ENCODE peak calls at places on chromosome 11, in nine cellular contexts. B is A673; P is HepG2; K is OCI-LY7; Z is RWPE1; E is effector memory CD4-positive, alpha-beta T cell; D is body of pancreas; T is right atrium auricular region; R is upper lobe of right lung. X is an unnamed sample.

GRCh38 chr11:105109855-105110750 is 29.5 kb downstream of the CARD18 start:
- DNase-seq in B (peak), P (no peak), K (no peak), Z (no peak), E (no peak), D (no peak), T (no peak), R (no peak), X (no peak)

GRCh38 chr11:8832571-8833260 is 78.3 kb upstream of the AKIP1 start:
- DNase-seq in B (peak), P (no peak), K (peak), Z (peak), E (no peak), D (no peak), T (no peak), R (peak), X (peak)

GRCh38 chr11:16958833-16959232 is 55.4 kb downstream of the PLEKHA7 start:
- DNase-seq in B (no peak), P (no peak), K (peak), Z (no peak), E (no peak), D (no peak), T (peak), R (no peak), X (no peak)

GRCh38 chr11:61295596-61295926 is 445 bp upstream of the VWCE start:
- DNase-seq in B (no peak), P (no peak), K (no peak), Z (no peak), E (no peak), D (no peak), T (no peak), R (no peak), X (no peak)

GRCh38 chr11:77074626-77075221 is 8.0 kb downstream of the CAPN5 start:
- DNase-seq in B (no peak), P (no peak), K (no peak), Z (no peak), E (no peak), D (no peak), T (peak), R (peak), X (no peak)

GRCh38 chr11:112844530-112844929 is 116.7 kb upstream of the NCAM1 start:
- DNase-seq in B (no peak), P (no peak), K (no peak), Z (no peak), E (no peak), D (no peak), T (no peak), R (no peak), X (no peak)

GRCh38 chr11:72238040-72238450 is 5.9 kb downstream of the PHOX2A start:
- DNase-seq in B (peak), P (peak), K (peak), Z (no peak), E (no peak), D (peak), T (no peak), R (peak), X (peak)

GRCh38 chr11:102473543-102473942 is 21.0 kb upstream of the TMEM123 start:
- DNase-seq in B (no peak), P (no peak), K (no peak), Z (no peak), E (no peak), D (no peak), T (no peak), R (no peak), X (no peak)

GRCh38 chr11:29184939-29185890 is 831.6 kb downstream of the KCNA4 start:
- DNase-seq in B (peak), P (no peak), K (no peak), Z (no peak), E (no peak), D (no peak), T (no peak), R (no peak), X (peak)

DNA sequence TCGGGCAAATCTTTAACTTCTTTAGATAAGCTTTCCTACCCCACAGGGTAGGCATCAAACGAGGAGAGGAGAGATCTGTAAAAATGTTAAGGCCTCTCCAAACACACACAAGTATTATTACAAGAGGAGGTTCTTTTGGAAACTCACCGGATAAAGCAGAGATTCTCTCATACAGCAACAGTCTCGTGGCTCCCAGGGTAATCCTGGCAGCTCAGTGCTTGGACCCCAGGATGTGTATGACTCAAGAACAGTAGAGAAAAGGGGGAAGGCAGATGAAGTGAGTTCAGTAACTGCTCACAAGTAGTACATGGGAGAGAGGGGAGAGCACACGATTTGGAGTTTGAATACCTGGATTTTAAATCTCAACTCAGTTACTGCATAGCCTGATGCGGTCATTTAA is 120.9 kb downstream of the FEZ1 start:
- DNase-seq in B (no peak), P (no peak), K (no peak), Z (no peak), E (no peak), D (no peak), T (no peak), R (no peak), X (no peak)
- H3K27ac ChIP-seq in B (no peak), P (no peak), K (no peak), Z (no peak), E (no peak), D (peak), T (peak), R (peak), X (no peak)

GRCh38 chr11:93537767-93538261 is 5.4 kb downstream of the SMCO4 start:
- DNase-seq in B (no peak), P (no peak), K (no peak), Z (no peak), E (no peak), D (no peak), T (peak), R (peak), X (no peak)
- H3K27ac ChIP-seq in B (no peak), P (no peak), K (no peak), Z (no peak), E (no peak), D (peak), T (peak), R (peak), X (no peak)

GRCh38 chr11:78795862-78796261 is 221.2 kb upstream of the NARS2 start:
- DNase-seq in B (no peak), P (no peak), K (no peak), Z (no peak), E (no peak), D (no peak), T (no peak), R (no peak), X (no peak)

GRCh38 chr11:78797559-78797958 is 222.9 kb upstream of the NARS2 start:
- DNase-seq in B (no peak), P (no peak), K (no peak), Z (no peak), E (no peak), D (no peak), T (no peak), R (no peak), X (no peak)

GRCh38 chr11:78800089-78800690 is 225.5 kb upstream of the NARS2 start:
- DNase-seq in B (peak), P (no peak), K (no peak), Z (no peak), E (no peak), D (no peak), T (no peak), R (no peak), X (no peak)

GRCh38 chr11:78798567-78799170 is 224.0 kb upstream of the NARS2 start:
- DNase-seq in B (peak), P (peak), K (peak), Z (peak), E (no peak), D (peak), T (peak), R (peak), X (peak)

GRCh38 chr11:78796956-78797355 is 222.3 kb upstream of the NARS2 start:
- DNase-seq in B (no peak), P (no peak), K (no peak), Z (peak), E (no peak), D (peak), T (no peak), R (no peak), X (no peak)
- H3K27ac ChIP-seq in B (no peak), P (no peak), K (no peak), Z (no peak), E (no peak), D (peak), T (no peak), R (no peak), X (no peak)

GRCh38 chr11:46346886-46347636 is at the start of gene DGKZ:
- DNase-seq in B (peak), P (peak), K (peak), Z (peak), E (peak), D (peak), T (peak), R (peak), X (peak)

GRCh38 chr11:46343520-46343919 is 3.7 kb upstream of the DGKZ start:
- DNase-seq in B (no peak), P (peak), K (no peak), Z (no peak), E (no peak), D (no peak), T (no peak), R (no peak), X (no peak)

GRCh38 chr11:46345131-46345597 is 2.1 kb upstream of the DGKZ start:
- DNase-seq in B (no peak), P (no peak), K (peak), Z (peak), E (no peak), D (no peak), T (no peak), R (peak), X (peak)

GRCh38 chr11:46347637-46348311 is 511 bp downstream of the DGKZ start:
- DNase-seq in B (no peak), P (no peak), K (no peak), Z (no peak), E (no peak), D (peak), T (no peak), R (no peak), X (no peak)

DNA sequence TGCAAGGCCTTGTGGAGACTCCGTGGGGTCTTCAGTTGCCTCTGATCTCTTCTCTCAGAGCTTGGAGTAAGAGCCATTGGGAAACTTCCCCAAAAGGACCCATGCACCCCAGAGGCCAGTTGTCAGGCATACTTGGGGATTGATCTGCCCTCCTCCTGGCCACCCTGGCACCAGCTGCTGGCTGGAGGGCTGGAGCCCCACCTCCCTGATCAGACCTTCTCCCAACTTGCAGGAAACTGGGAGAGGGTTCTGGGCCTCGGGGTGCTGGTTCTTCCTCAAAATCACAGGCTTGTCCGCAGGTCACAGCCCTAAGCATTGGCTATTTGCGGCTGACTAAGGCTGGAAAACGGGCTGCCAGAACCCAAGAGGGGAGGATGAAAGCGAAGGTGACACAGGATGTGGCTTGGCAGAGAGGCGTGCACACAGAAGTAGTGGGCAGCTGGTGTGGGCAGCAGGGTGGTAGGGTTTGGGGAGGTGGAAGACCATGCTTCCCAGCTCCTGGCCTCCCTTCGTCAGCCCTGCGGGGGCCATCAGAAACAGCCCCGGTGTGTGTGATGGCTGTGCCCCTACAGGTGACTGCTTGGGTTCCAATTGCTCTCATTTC is 1.3 kb upstream of the DGKZ start:
- DNase-seq in B (no peak), P (no peak), K (no peak), Z (no peak), E (no peak), D (no peak), T (no peak), R (no peak), X (no peak)
- H3K27ac ChIP-seq in B (no peak), P (no peak), K (no peak), Z (peak), E (peak), D (no peak), T (peak), R (peak), X (peak)

GRCh38 chr11:12134239-12134590 is 23.8 kb downstream of the MICAL2 start:
- DNase-seq in B (no peak), P (no peak), K (no peak), Z (no peak), E (no peak), D (no peak), T (no peak), R (peak), X (no peak)

GRCh38 chr11:12137005-12137690 is 26.8 kb downstream of the MICAL2 start:
- DNase-seq in B (no peak), P (peak), K (no peak), Z (no peak), E (no peak), D (no peak), T (no peak), R (peak), X (peak)

GRCh38 chr11:12132790-12133145 is 22.4 kb downstream of the MICAL2 start:
- DNase-seq in B (no peak), P (no peak), K (no peak), Z (no peak), E (no peak), D (no peak), T (no peak), R (peak), X (no peak)

GRCh38 chr11:12133539-12134238 is 23.3 kb downstream of the MICAL2 start:
- DNase-seq in B (no peak), P (no peak), K (no peak), Z (no peak), E (no peak), D (no peak), T (no peak), R (no peak), X (no peak)

DNA sequence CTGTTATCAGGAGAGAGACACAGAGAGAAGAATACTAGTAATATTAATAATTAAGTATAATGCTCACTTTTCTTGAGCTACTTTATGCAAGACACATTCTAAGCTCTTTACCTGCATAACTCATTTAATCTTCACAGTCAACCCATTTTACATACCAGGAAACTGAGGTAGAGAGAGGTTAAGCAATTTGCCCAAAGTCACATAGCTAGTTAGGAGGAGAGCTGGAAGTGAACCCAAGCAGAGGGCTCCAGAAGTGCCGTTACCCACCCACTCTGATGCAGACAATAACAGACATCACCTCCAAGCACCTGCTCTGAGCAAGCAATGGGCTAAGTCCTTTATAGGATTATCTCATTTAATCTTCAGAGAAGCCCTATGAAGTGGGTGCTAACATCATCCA is 24.8 kb downstream of the MICAL2 start:
- DNase-seq in B (no peak), P (no peak), K (no peak), Z (no peak), E (no peak), D (no peak), T (no peak), R (no peak), X (no peak)
- H3K27ac ChIP-seq in B (no peak), P (no peak), K (no peak), Z (no peak), E (no peak), D (no peak), T (no peak), R (no peak), X (no peak)

DNA sequence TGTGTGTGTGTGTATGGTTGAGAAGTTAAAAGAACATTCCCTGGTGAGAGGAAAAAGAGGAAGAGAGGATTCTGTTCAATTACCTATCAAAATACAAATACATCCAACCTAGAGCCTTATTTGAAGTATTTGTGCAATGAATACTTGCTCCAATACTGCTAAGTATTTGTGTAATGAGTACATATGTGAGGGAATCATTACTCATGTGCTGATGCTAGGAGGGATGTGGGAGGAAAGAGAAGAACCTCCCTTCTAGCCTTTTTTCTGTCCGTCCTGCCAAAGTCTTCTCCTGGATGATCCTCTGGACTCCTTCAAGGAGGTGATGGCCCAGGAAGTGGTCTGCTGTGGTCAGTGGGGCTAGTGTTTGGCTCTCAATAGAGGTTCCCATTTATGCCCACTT is 36.0 kb upstream of the ACCSL start:
- DNase-seq in B (no peak), P (no peak), K (no peak), Z (no peak), E (no peak), D (no peak), T (no peak), R (no peak), X (no peak)
- H3K27ac ChIP-seq in B (no peak), P (no peak), K (no peak), Z (no peak), E (no peak), D (no peak), T (no peak), R (no peak), X (no peak)